ENCODE peak calls at places on chromosomes 16 and 17, in four cellular contexts. Y, O, H and X are unnamed samples.
A peak's percentile ranks its signal among the peaks of the same experiment; 100 is the strongest.

GRCh38 chr17:58606934-58607333 is 84.9 kb downstream of the TEX14 start:
- DNase-seq in H (no peak), O (no peak), Y (no peak), X (no peak)

GRCh38 chr16:31916056-31916488 is 42.5 kb downstream of the ZNF267 start:
- DNase-seq in Y (no peak), O (no peak), H (no peak), X (no peak)

GRCh38 chr16:85471469-85472431 is 141.4 kb upstream of the GSE1 start:
- DNase-seq in O (no peak), H (no peak), Y (peak; percentile 31), X (no peak)

GRCh38 chr16:72501739-72502653 is 330.0 kb upstream of the PMFBP1 start:
- DNase-seq in O (no peak), Y (peak; percentile 89), H (peak; percentile 62), X (peak; percentile 30)

GRCh38 chr17:7774037-7774659 is 56.6 kb downstream of the DNAH2 start:
- DNase-seq in Y (peak; percentile 74), H (no peak), O (no peak), X (no peak)

GRCh38 chr17:28839221-28839620 is 3.4 kb downstream of the FAM222B start:
- DNase-seq in O (no peak), H (no peak), Y (no peak), X (no peak)

GRCh38 chr17:63275318-63275967 is 170.7 kb downstream of the CYB561 start:
- DNase-seq in Y (peak; percentile 92), H (peak; percentile 12), O (no peak), X (peak; percentile 86)

GRCh38 chr16:84735846-84736586 is 36.2 kb downstream of the USP10 start:
- DNase-seq in O (no peak), Y (peak; percentile 51), H (no peak), X (no peak)

GRCh38 chr17:70137451-70138230 is 31.7 kb upstream of the KCNJ2 start:
- DNase-seq in O (no peak), Y (peak; percentile 94), H (peak; percentile 37), X (peak; percentile 91)

GRCh38 chr17:7336240-7337175 is at the start of gene ACAP1:
- DNase-seq in H (no peak), O (peak; percentile 83), Y (no peak), X (no peak)

GRCh38 chr16:82082543-82083244 is 47.6 kb downstream of the HSD17B2 start:
- DNase-seq in H (no peak), O (no peak), Y (no peak), X (no peak)

GRCh38 chr17:16293918-16294317 is 59.4 kb downstream of the CENPV start:
- DNase-seq in H (no peak), O (no peak), Y (no peak), X (no peak)

GRCh38 chr16:19659554-19659953 is 58.5 kb downstream of the KNOP1 start:
- DNase-seq in H (no peak), O (no peak), Y (no peak), X (no peak)

GRCh38 chr16:50674831-50675230 is 6.3 kb downstream of the SNX20 start:
- DNase-seq in O (no peak), H (no peak), Y (no peak), X (no peak)

GRCh38 chr17:13346081-13346533 is 255.6 kb downstream of the HS3ST3A1 start:
- DNase-seq in O (no peak), Y (peak; percentile 88), H (no peak), X (no peak)

GRCh38 chr16:8493885-8494487 is 96.3 kb downstream of the TMEM114 start:
- DNase-seq in O (no peak), H (no peak), Y (no peak), X (no peak)

GRCh38 chr16:27401768-27402568 is at the start of gene IL21R:
- DNase-seq in O (peak; percentile 78), Y (peak; percentile 48), H (no peak), X (no peak)

GRCh38 chr16:10466313-10466712 is 80.5 kb downstream of the ATF7IP2 start:
- DNase-seq in Y (no peak), O (no peak), H (no peak), X (no peak)

GRCh38 chr17:18235743-18236256 is 10.4 kb downstream of the LLGL1 start:
- DNase-seq in O (no peak), H (no peak), Y (peak; percentile 73), X (no peak)

GRCh38 chr16:21169249-21169981 is 10.9 kb downstream of the LDAF1 start:
- DNase-seq in H (no peak), O (no peak), Y (no peak), X (no peak)

GRCh38 chr16:1917665-1918111 is 527 bp downstream of the HS3ST6 start:
- DNase-seq in O (no peak), Y (no peak), H (no peak), X (no peak)

GRCh38 chr16:68005786-68006286 is 6.6 kb upstream of the DPEP2 start:
- DNase-seq in O (peak; percentile 47), Y (peak; percentile 37), H (no peak), X (no peak)

GRCh38 chr17:4658478-4659305 is 17.2 kb upstream of the ALOX15 start:
- DNase-seq in Y (peak; percentile 88), H (no peak), O (no peak), X (no peak)

GRCh38 chr17:77369544-77369971 is 228.8 kb downstream of the SEC14L1 start:
- DNase-seq in O (no peak), H (no peak), Y (no peak), X (no peak)

GRCh38 chr16:592518-593306 is 2.8 kb downstream of the RAB40C start:
- DNase-seq in Y (peak; percentile 44), O (no peak), H (peak; percentile 70), X (no peak)

GRCh38 chr17:43846221-43846712 is 709 bp upstream of the CD300LG start:
- DNase-seq in O (peak; percentile 55), H (peak; percentile 93), Y (peak; percentile 86), X (no peak)

GRCh38 chr17:4043862-4044261 is 79.6 kb upstream of the ATP2A3 start:
- DNase-seq in Y (no peak), O (no peak), H (no peak), X (no peak)

GRCh38 chr16:68499011-68499410 is 40.1 kb upstream of the ZFP90 start:
- DNase-seq in O (no peak), Y (peak; percentile 4), H (no peak), X (no peak)

GRCh38 chr16:66649636-66650205 is 45.2 kb downstream of the CMTM3 start:
- DNase-seq in Y (no peak), H (no peak), O (no peak), X (no peak)

GRCh38 chr17:79842656-79843474 is 3.6 kb upstream of the CBX4 start:
- DNase-seq in H (no peak), O (no peak), Y (no peak), X (no peak)

GRCh38 chr16:86949116-86949515 is 368.1 kb downstream of the C16orf95 start:
- DNase-seq in O (no peak), H (no peak), Y (no peak), X (no peak)

GRCh38 chr17:42642377-42642776 is 16.7 kb upstream of the TUBG2 start:
- DNase-seq in H (no peak), Y (no peak), O (no peak), X (no peak)

GRCh38 chr17:80852476-80853015 is 139.1 kb upstream of the CHMP6 start:
- DNase-seq in Y (no peak), H (no peak), O (no peak), X (no peak)

GRCh38 chr17:43171761-43172487 is 910 bp downstream of the NBR1 start:
- DNase-seq in O (no peak), Y (peak; percentile 95), H (no peak), X (peak; percentile 89)

GRCh38 chr17:80742581-80743180 is 198.0 kb downstream of the RPTOR start:
- DNase-seq in Y (no peak), H (no peak), O (no peak), X (no peak)

GRCh38 chr16:47524007-47524405 is 62.9 kb downstream of the PHKB start:
- DNase-seq in O (no peak), H (no peak), Y (no peak), X (no peak)

GRCh38 chr16:57577691-57578224 is 35.3 kb downstream of the ADGRG5 start:
- DNase-seq in Y (peak; percentile 14), O (no peak), H (no peak), X (no peak)

GRCh38 chr16:21283521-21284289 is 5.6 kb upstream of the CRYM start:
- DNase-seq in Y (peak; percentile 49), O (no peak), H (peak; percentile 65), X (no peak)